ENCODE peak calls at places on chromosomes 7 and 10, in ten cellular contexts. U is stomach; O is heart right ventricle; K is tibial nerve; I is left ventricle myocardium inferior; A is IMR-90; R is neural progenitor cell; T is esophagus squamous epithelium; M is naive thymus-derived CD4-positive, alpha-beta T cell; N is GM12878. Z is an unnamed sample.

GRCh38 chr7:16315280-16315679 is 106.1 kb downstream of the CRPPA start:
- DNase-seq in I (no peak), R (no peak), M (no peak), T (no peak), U (no peak), K (no peak), O (no peak), A (no peak), N (no peak), Z (no peak)

GRCh38 chr7:158044156-158044823 is 543.3 kb downstream of the PTPRN2 start:
- DNase-seq in O (no peak), U (no peak), T (no peak), N (no peak), R (no peak), M (no peak), A (no peak), K (no peak), I (no peak), Z (no peak)

GRCh38 chr10:78865518-78865835 is 203.3 kb upstream of the ZMIZ1 start:
- DNase-seq in U (peak; percentile 35), M (no peak), R (no peak), I (no peak), K (no peak), A (peak; percentile 3), O (no peak), N (no peak), T (no peak), Z (no peak)

GRCh38 chr10:93912443-93912842 is 18.7 kb downstream of the SLC35G1 start:
- DNase-seq in N (no peak), R (no peak), T (no peak), O (no peak), A (no peak), M (no peak), I (no peak), K (no peak), U (no peak), Z (no peak)

GRCh38 chr7:21690717-21691116 is 147.9 kb downstream of the DNAH11 start:
- DNase-seq in A (no peak), I (no peak), U (no peak), T (no peak), K (no peak), N (no peak), M (no peak), O (no peak), R (no peak), Z (no peak)

GRCh38 chr7:106201176-106201575 is 83.6 kb downstream of the NAMPT start:
- DNase-seq in R (no peak), A (no peak), I (no peak), O (no peak), M (no peak), T (no peak), K (no peak), U (no peak), N (no peak), Z (peak; percentile 9)

GRCh38 chr10:2202401-2202800 is 465.1 kb upstream of the ADARB2 start:
- DNase-seq in A (no peak), T (no peak), I (no peak), U (no peak), R (peak; percentile 71), O (no peak), N (no peak), K (no peak), M (no peak), Z (no peak)

GRCh38 chr7:111763221-111763791 is 201.0 kb upstream of the IMMP2L start:
- DNase-seq in A (peak; percentile 71), K (no peak), M (no peak), U (no peak), T (no peak), R (peak; percentile 69), O (no peak), N (no peak), I (no peak), Z (peak; percentile 20)

GRCh38 chr7:94133460-94133859 is 129.3 kb upstream of the BET1 start:
- DNase-seq in O (no peak), M (no peak), I (no peak), T (no peak), A (no peak), N (peak; percentile 65), K (no peak), R (no peak), U (no peak), Z (no peak)

GRCh38 chr10:97898429-97898828 is 48.8 kb downstream of the GOLGA7B start:
- DNase-seq in N (no peak), A (no peak), K (no peak), I (no peak), T (no peak), M (no peak), U (no peak), O (no peak), R (no peak), Z (no peak)

GRCh38 chr10:50322075-50322474 is 70.8 kb upstream of the ASAH2 start:
- DNase-seq in O (no peak), R (no peak), A (peak; percentile 63), T (no peak), I (no peak), M (no peak), N (no peak), U (no peak), K (no peak), Z (peak; percentile 2)

GRCh38 chr7:108457871-108458270 is 1.6 kb upstream of the NRCAM start:
- DNase-seq in A (no peak), I (no peak), O (no peak), U (no peak), N (no peak), K (no peak), R (no peak), M (no peak), T (no peak), Z (no peak)

GRCh38 chr10:97127960-97128850 is 57.6 kb downstream of the SLIT1 start:
- DNase-seq in A (no peak), T (no peak), U (no peak), K (no peak), R (no peak), M (no peak), O (no peak), N (no peak), I (no peak), Z (no peak)

GRCh38 chr7:4965295-4966022 is 6.5 kb upstream of the MMD2 start:
- DNase-seq in O (no peak), K (no peak), R (no peak), M (no peak), T (no peak), N (no peak), I (no peak), A (no peak), U (no peak), Z (no peak)

GRCh38 chr10:93476756-93477155 is 5.4 kb downstream of the MYOF start:
- DNase-seq in T (no peak), I (no peak), M (no peak), O (no peak), K (no peak), A (no peak), N (no peak), U (no peak), R (no peak), Z (no peak)

GRCh38 chr7:98879198-98879988 is 1.1 kb downstream of the TRRAP start:
- DNase-seq in T (no peak), R (peak; percentile 48), I (no peak), K (no peak), A (peak; percentile 17), M (peak; percentile 50), O (peak; percentile 17), N (peak; percentile 32), U (no peak), Z (peak; percentile 73)

GRCh38 chr10:16049775-16050174 is 189.5 kb upstream of the MINDY3 start:
- DNase-seq in A (no peak), N (no peak), I (no peak), M (no peak), K (no peak), O (no peak), R (no peak), T (no peak), U (no peak), Z (no peak)

GRCh38 chr7:144814326-144814725 is 21.5 kb downstream of the TPK1 start:
- DNase-seq in T (no peak), N (no peak), A (no peak), U (no peak), I (no peak), R (no peak), M (no peak), O (no peak), K (no peak), Z (no peak)

GRCh38 chr10:28556142-28556541 is 23.2 kb downstream of the WAC start:
- DNase-seq in K (no peak), A (no peak), N (no peak), O (no peak), U (no peak), T (no peak), R (no peak), I (no peak), M (no peak), Z (no peak)
- H3K36me3 ChIP-seq in K (no peaks in the 10 kb centered on the region), A (peaks cover 15% of the 10 kb centered on the region), N (peaks cover 41% of the 10 kb centered on the region), O (no peaks in the 10 kb centered on the region), U (peaks cover 16% of the 10 kb centered on the region), T (no peaks in the 10 kb centered on the region), R (peaks cover 16% of the 10 kb centered on the region), I (peaks cover 3% of the 10 kb centered on the region), M (peaks cover 4% of the 10 kb centered on the region), Z (peaks cover 9% of the 10 kb centered on the region)

GRCh38 chr10:73981812-73982211 is 16.1 kb upstream of the VCL start:
- DNase-seq in R (no peak), O (no peak), K (no peak), M (no peak), T (no peak), N (no peak), A (no peak), I (no peak), U (no peak), Z (no peak)
- H3K4me1 ChIP-seq in R (peaks cover 11% of the 10 kb centered on the region), O (no peaks in the 10 kb centered on the region), K (no peaks in the 10 kb centered on the region), M (no peaks in the 10 kb centered on the region), T (no peaks in the 10 kb centered on the region), N (no peaks in the 10 kb centered on the region), A (no peaks in the 10 kb centered on the region), I (no peaks in the 10 kb centered on the region), U (no peaks in the 10 kb centered on the region), Z (no peaks in the 10 kb centered on the region)

GRCh38 chr7:151124205-151124880 is 38.1 kb downstream of the AGAP3 start:
- DNase-seq in I (no peak), K (no peak), N (no peak), T (no peak), R (no peak), O (no peak), A (no peak), U (no peak), M (no peak), Z (no peak)
- H3K36me3 ChIP-seq in I (peaks cover 53% of the 10 kb centered on the region), K (no peaks in the 10 kb centered on the region), N (peaks cover 9% of the 10 kb centered on the region), T (peaks cover 52% of the 10 kb centered on the region), R (no peaks in the 10 kb centered on the region), O (peaks cover 7% of the 10 kb centered on the region), A (peaks cover 68% of the 10 kb centered on the region), U (peaks cover 83% of the 10 kb centered on the region), M (no peaks in the 10 kb centered on the region), Z (peaks cover 5% of the 10 kb centered on the region)

DNA sequence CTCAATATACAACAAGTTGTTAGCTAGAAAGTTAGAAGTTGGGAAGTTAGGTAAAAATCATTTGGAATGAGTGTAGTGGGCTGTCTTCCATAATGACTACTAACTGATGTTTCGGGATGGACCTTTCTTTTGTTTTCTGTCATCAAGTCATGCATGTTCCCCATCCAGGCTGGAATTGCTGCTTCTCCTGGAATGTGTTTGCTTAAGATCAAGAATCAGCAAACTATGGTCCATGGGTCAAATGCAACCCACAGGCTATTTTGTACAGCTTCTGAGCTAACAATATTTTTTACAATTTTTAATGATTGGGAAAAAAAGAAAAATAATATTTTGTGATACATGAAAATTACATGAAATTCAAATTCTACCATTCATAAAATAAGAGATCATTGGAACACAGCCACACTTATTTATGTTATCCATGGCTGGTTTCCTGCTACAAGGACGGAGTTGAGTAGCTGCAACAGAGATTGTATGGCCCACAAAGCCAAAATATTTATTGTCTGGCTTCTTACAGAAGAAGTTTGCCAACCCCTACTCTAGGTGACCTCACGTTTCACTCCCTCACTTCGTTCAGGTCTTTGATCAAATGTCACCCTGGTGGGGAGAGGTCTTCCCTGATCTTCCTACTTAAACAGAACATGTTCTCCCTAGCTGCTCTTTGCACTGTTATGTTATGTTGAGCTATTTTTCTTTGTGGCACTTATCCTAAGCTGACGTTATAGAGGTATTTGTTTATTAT is 127.1 kb downstream of the RALA start:
- DNase-seq in A (peak; percentile 26), R (no peak), I (no peak), N (no peak), M (no peak), T (no peak), K (no peak), O (no peak), U (no peak), Z (no peak)
- H3K4me1 ChIP-seq in A (peaks cover 13% of the 10 kb centered on the region), R (peaks cover 5% of the 10 kb centered on the region), I (no peaks in the 10 kb centered on the region), N (peaks cover 6% of the 10 kb centered on the region), M (no peaks in the 10 kb centered on the region), T (peaks cover 13% of the 10 kb centered on the region), K (peaks cover 4% of the 10 kb centered on the region), O (no peaks in the 10 kb centered on the region), U (no peaks in the 10 kb centered on the region), Z (no peaks in the 10 kb centered on the region)

Z was measured in small intestine.